ENCODE peak calls at places on chromosomes 11 and 22, in eight cellular contexts. W is cardiac muscle cell, R is right lobe of liver, Q is IMR-90, L is A673, D is sigmoid colon, Y is PC-3, O is left lung. C is an unnamed sample. For H3K4me1, the result is how much of the 10 kb centered on the place peaks cover.

GRCh38 chr11:100942016-100942415 is 187.6 kb downstream of the PGR start:
- DNase-seq in W (peak), R (no peak), Q (peak), L (peak), D (no peak), Y (peak), O (no peak), C (no peak)

GRCh38 chr11:100515087-100515486 is 172.0 kb upstream of the ARHGAP42 start:
- DNase-seq in W (peak), R (no peak), Q (peak), L (no peak), D (no peak), Y (peak), O (no peak), C (no peak)

GRCh38 chr11:113242767-113243397 is 71.5 kb upstream of the TTC12 start:
- DNase-seq in W (no peak), R (no peak), Q (peak), L (no peak), D (no peak), Y (no peak), O (no peak), C (no peak)

GRCh38 chr22:40620464-40621046 is 16.0 kb downstream of the MRTFA start:
- DNase-seq in W (no peak), R (no peak), Q (peak), L (peak), D (no peak), Y (peak), O (no peak), C (no peak)

GRCh38 chr11:91686700-91687099 is 537.9 kb upstream of the FAT3 start:
- DNase-seq in W (peak), R (no peak), Q (no peak), L (no peak), D (no peak), Y (peak), O (no peak), C (no peak)

GRCh38 chr11:72781063-72781312 is 12.9 kb downstream of the STARD10 start:
- DNase-seq in W (peak), R (no peak), Q (no peak), L (no peak), D (no peak), Y (peak), O (peak), C (peak)

GRCh38 chr22:42621505-42622002 is 6.9 kb upstream of the POLDIP3 start:
- DNase-seq in W (peak), R (peak), Q (peak), L (peak), D (no peak), Y (peak), O (peak), C (peak)

GRCh38 chr11:19842505-19842904 is 129.9 kb downstream of the NAV2 start:
- DNase-seq in W (no peak), R (no peak), Q (no peak), L (no peak), D (no peak), Y (no peak), O (no peak), C (no peak)

GRCh38 chr11:65859812-65860277 is 388 bp upstream of the MUS81 start:
- DNase-seq in W (no peak), R (peak), Q (no peak), L (no peak), D (no peak), Y (no peak), O (peak), C (no peak)

GRCh38 chr11:116975661-116976060 is 122.6 kb downstream of the SIK3 start:
- DNase-seq in W (no peak), R (no peak), Q (no peak), L (no peak), D (no peak), Y (no peak), O (no peak), C (no peak)

GRCh38 chr11:8605956-8606355 is 11.9 kb upstream of the STK33 start:
- DNase-seq in W (no peak), R (no peak), Q (peak), L (no peak), D (no peak), Y (no peak), O (no peak), C (no peak)

GRCh38 chr22:44595841-44596341 is 97.9 kb upstream of the RTL6 start:
- DNase-seq in W (no peak), R (no peak), Q (peak), L (peak), D (no peak), Y (no peak), O (no peak), C (no peak)

GRCh38 chr11:57312511-57313021 is 12.2 kb downstream of the TNKS1BP1 start:
- DNase-seq in W (no peak), R (no peak), Q (no peak), L (no peak), D (peak), Y (peak), O (peak), C (no peak)

GRCh38 chr11:92580931-92581330 is 356.3 kb downstream of the FAT3 start:
- DNase-seq in W (no peak), R (no peak), Q (no peak), L (no peak), D (no peak), Y (no peak), O (no peak), C (no peak)

GRCh38 chr11:94477644-94478043 is 16.0 kb downstream of the MRE11 start:
- DNase-seq in W (no peak), R (no peak), Q (no peak), L (no peak), D (no peak), Y (no peak), O (no peak), C (no peak)

GRCh38 chr11:116986521-116987105 is 111.6 kb downstream of the SIK3 start:
- DNase-seq in W (no peak), R (no peak), Q (peak), L (no peak), D (no peak), Y (peak), O (no peak), C (no peak)

GRCh38 chr11:34840736-34841386 is 75.3 kb downstream of the APIP start:
- DNase-seq in W (peak), R (no peak), Q (peak), L (peak), D (no peak), Y (peak), O (no peak), C (no peak)

GRCh38 chr11:94751216-94751612 is 16.9 kb upstream of the AMOTL1 start:
- DNase-seq in W (no peak), R (no peak), Q (no peak), L (no peak), D (no peak), Y (no peak), O (no peak), C (no peak)

GRCh38 chr11:110176366-110177056 is 83.3 kb downstream of the ZC3H12C start:
- DNase-seq in W (no peak), R (no peak), Q (peak), L (peak), D (no peak), Y (peak), O (no peak), C (no peak)

GRCh38 chr11:74989269-74989655 is 529 bp downstream of the NEU3 start:
- DNase-seq in W (peak), R (no peak), Q (peak), L (peak), D (no peak), Y (peak), O (no peak), C (no peak)

GRCh38 chr11:65487467-65488272 is 11.2 kb upstream of the MALAT1 start:
- DNase-seq in W (peak), R (peak), Q (peak), L (peak), D (peak), Y (peak), O (peak), C (peak)

GRCh38 chr11:83249972-83250593 is 36.1 kb downstream of the CCDC90B start:
- DNase-seq in W (peak), R (no peak), Q (peak), L (peak), D (no peak), Y (peak), O (no peak), C (no peak)

GRCh38 chr22:44195189-44195871 is 14.6 kb downstream of the PARVG start:
- DNase-seq in W (no peak), R (no peak), Q (no peak), L (no peak), D (peak), Y (no peak), O (no peak), C (no peak)

GRCh38 chr11:33773399-33774355 is 643 bp downstream of the FBXO3 start:
- DNase-seq in W (peak), R (no peak), Q (peak), L (peak), D (peak), Y (no peak), O (peak), C (peak)

GRCh38 chr11:46611526-46612304 is 5.3 kb downstream of the HARBI1 start:
- DNase-seq in W (no peak), R (no peak), Q (no peak), L (no peak), D (no peak), Y (no peak), O (no peak), C (no peak)

GRCh38 chr11:102470257-102470656 is 17.7 kb upstream of the TMEM123 start:
- DNase-seq in W (no peak), R (no peak), Q (no peak), L (no peak), D (no peak), Y (no peak), O (no peak), C (no peak)

GRCh38 chr11:102473543-102473942 is 21.0 kb upstream of the TMEM123 start:
- DNase-seq in W (no peak), R (no peak), Q (no peak), L (no peak), D (no peak), Y (no peak), O (no peak), C (no peak)

GRCh38 chr11:102469196-102469821 is 16.7 kb upstream of the TMEM123 start:
- DNase-seq in W (peak), R (no peak), Q (peak), L (no peak), D (peak), Y (peak), O (no peak), C (no peak)

GRCh38 chr11:102471474-102471873 is 18.9 kb upstream of the TMEM123 start:
- DNase-seq in W (no peak), R (no peak), Q (no peak), L (no peak), D (no peak), Y (no peak), O (no peak), C (no peak)

DNA sequence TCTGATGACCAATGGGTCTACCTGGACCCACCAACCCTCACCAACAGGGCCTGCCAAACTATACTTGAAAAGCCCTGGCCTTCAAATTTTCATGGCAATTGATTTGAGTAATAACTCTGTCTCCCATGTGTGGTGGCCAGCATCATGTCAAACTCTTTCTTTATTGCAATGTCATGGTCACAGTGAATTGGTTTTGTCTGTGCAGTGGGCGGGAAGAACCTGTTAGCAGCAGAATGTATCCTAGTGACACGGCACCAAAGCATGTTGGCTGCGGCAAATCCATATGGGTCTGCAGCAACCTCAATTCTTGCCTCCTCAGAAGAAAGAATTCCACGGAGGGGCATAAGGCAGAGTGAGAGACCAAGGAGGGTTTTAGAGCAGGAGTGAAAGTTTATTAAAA is 19.6 kb upstream of the TMEM123 start:
- DNase-seq in W (no peak), R (no peak), Q (no peak), L (no peak), D (no peak), Y (no peak), O (no peak), C (no peak)
- H3K4me1 ChIP-seq in W (under half), R (under half), Q (under half), L (under half), D (under half), Y (under half), O (under half), C (under half)

GRCh38 chr11:128625766-128626165 is 38.4 kb upstream of the ETS1 start:
- DNase-seq in W (no peak), R (peak), Q (no peak), L (no peak), D (no peak), Y (no peak), O (no peak), C (no peak)
- H3K27ac ChIP-seq in W (no peak), R (peak), Q (no peak), L (no peak), D (no peak), Y (no peak), O (no peak), C (peak)

GRCh38 chr11:16738198-16738948 is at the start of gene C11orf58:
- DNase-seq in W (peak), R (peak), Q (peak), L (peak), D (peak), Y (peak), O (peak), C (peak)
- TF ChIP-seq CTCF in W (no peak), R (no peak), Q (no peak), L (no peak), D (no peak), Y (no peak), O (no peak), C (no peak)

GRCh38 chr11:1864831-1865665 is 12.2 kb downstream of the LSP1 start:
- DNase-seq in W (no peak), R (peak), Q (no peak), L (no peak), D (no peak), Y (no peak), O (peak), C (peak)
- H3K4me1 ChIP-seq in W (under half), R (under half), Q (under half), L (under half), D (under half), Y (under half), O (under half), C (under half)